ENCODE peak calls at places on chromosome 6, in four cellular contexts. I, C, L and N are unnamed samples.

GRCh38 chr6:7820288-7820835 is 90.2 kb downstream of the TXNDC5 start:
- DNase-seq in I (no peak), C (no peak), L (no peak), N (no peak)

GRCh38 chr6:107866606-107867301 is 42.6 kb upstream of the SCML4 start:
- DNase-seq in I (no peak), C (peak; percentile 57), L (peak; percentile 51), N (peak; percentile 30)

GRCh38 chr6:16836186-16836981 is 75.1 kb upstream of the ATXN1 start:
- DNase-seq in I (no peak), C (no peak), L (no peak), N (no peak)

GRCh38 chr6:31717499-31718222 is 2.5 kb downstream of the LY6G6D start:
- DNase-seq in I (peak; percentile 85), C (no peak), L (no peak), N (no peak)

GRCh38 chr6:123901441-123901840 is 97.8 kb downstream of the NKAIN2 start:
- DNase-seq in I (no peak), C (no peak), L (no peak), N (no peak)

GRCh38 chr6:33093857-33094256 is 18.1 kb downstream of the HLA-DPB1 start:
- DNase-seq in I (no peak), C (no peak), L (no peak), N (no peak)

GRCh38 chr6:33815854-33816253 is 12.1 kb upstream of the MLN start:
- DNase-seq in I (peak; percentile 84), C (peak; percentile 46), L (peak; percentile 87), N (peak; percentile 46)

GRCh38 chr6:43760799-43761168 is 9.2 kb upstream of the VEGFA start:
- DNase-seq in I (no peak), C (no peak), L (no peak), N (no peak)

GRCh38 chr6:188821-189655 is 103.2 kb upstream of the DUSP22 start:
- DNase-seq in I (peak; percentile 93), C (peak; percentile 89), L (peak; percentile 82), N (peak; percentile 46)

GRCh38 chr6:19663479-19663878 is 173.7 kb upstream of the ID4 start:
- DNase-seq in I (no peak), C (no peak), L (no peak), N (no peak)

GRCh38 chr6:19662911-19663310 is 174.3 kb upstream of the ID4 start:
- DNase-seq in I (no peak), C (no peak), L (no peak), N (no peak)

GRCh38 chr6:19664878-19665715 is 172.1 kb upstream of the ID4 start:
- DNase-seq in I (no peak), C (no peak), L (no peak), N (no peak)

GRCh38 chr6:19668710-19669109 is 168.5 kb upstream of the ID4 start:
- DNase-seq in I (no peak), C (no peak), L (no peak), N (no peak)

GRCh38 chr6:19664050-19664449 is 173.1 kb upstream of the ID4 start:
- DNase-seq in I (no peak), C (peak; percentile 16), L (no peak), N (no peak)
- H3K4me2 ChIP-seq in I (peak overlapping the region; percentile 38), C (no peak overlapping the region), L (no peak overlapping the region), N (no peak overlapping the region)

DNA sequence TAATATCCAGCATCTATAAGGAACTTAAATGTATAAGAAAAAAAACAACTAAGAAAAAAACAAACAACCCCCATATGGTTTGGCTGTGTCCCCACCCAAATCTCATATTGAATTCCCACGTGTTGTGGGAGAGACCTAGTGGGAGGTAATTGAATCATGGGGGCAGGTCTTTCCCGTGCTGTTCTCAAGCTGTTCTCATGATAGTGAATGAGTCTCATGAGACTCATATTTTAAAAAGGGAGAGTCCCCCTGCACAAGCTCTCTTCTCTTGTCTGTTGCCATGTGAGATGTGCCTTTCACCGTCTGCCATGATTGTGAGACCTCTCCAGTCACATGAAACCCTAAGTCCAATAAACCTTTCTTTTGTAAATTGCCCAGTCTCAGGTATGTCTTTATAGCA is 105.7 kb upstream of the GJE1 start:
- DNase-seq in I (no peak), C (no peak), L (no peak), N (no peak)
- H3K27ac ChIP-seq in I (no peak overlapping the region), C (no peak overlapping the region), L (peak overlapping the region; percentile 65), N (no peak overlapping the region)

DNA sequence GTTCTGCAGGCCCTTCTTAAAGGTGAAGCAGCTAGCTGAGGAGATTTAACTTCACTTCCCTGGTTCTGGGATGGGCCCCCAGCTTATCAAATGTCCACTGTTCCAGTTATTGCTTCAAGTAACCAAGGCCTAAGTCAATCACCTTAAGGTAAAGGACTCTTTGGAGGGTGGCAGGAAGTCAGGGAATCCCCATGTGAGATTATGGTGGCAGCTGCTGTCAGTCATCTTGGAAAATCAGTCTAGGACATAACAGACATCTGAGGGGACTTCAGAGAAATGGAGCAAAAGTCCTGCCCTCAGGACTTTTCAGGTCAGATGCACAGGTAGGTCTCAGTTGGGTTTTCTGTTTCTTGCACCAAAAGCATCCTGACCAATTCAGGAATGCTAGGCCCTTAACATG is 3.8 kb downstream of the ELOVL5 start:
- DNase-seq in I (no peak), C (no peak), L (no peak), N (no peak)
- H3K4me2 ChIP-seq in I (no peak overlapping the region), C (peak overlapping the region; percentile 64), L (no peak overlapping the region), N (peak overlapping the region; percentile 85)

GRCh38 chr6:166584813-166585429 is 1.6 kb downstream of the RAMACL start:
- DNase-seq in I (no peak), C (no peak), L (no peak), N (no peak)
- H3K27ac ChIP-seq in I (no peak overlapping the region), C (no peak overlapping the region), L (peak overlapping the region; percentile 48), N (no peak overlapping the region)

DNA sequence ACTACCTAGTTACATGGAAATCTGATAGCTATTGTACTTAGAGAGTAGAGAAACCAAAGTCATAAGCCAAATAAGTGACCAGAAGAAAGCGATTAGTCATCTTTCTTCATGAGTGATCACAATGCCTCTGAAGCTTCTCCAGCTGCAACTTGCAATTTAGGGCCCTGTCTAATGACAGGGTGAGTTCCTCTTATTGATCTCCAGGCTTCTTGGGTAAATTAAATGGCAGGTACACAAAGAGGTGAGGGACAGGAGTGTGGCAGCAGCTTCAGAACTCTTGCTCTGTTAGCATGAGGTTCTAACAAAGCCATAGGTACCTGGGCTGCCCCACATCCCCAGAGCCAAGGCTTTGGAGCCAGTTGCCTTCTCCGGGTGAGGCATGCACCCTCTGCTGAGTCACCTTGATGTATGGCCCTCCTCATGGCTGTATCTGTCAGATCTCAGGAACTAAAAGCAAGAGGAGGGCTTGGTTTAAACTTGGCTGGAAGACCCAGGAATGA is 60.8 kb downstream of the PRDM1 start:
- DNase-seq in I (no peak), C (no peak), L (no peak), N (no peak)
- H3K4me2 ChIP-seq in I (no peak overlapping the region), C (no peak overlapping the region), L (peak overlapping the region; percentile 35), N (no peak overlapping the region)